ENCODE peak calls at places on chromosomes 1 and 21, in eight cellular contexts. One of them, this sample, is unnamed.

GRCh38 chr1:206851611-206852010 is 13.8 kb upstream of the IL20 start:
- DNase-seq in adipocyte: peak
- DNase-seq in fibroblast of lung: peak
- DNase-seq in GM12865: no peak
- DNase-seq in choroid plexus epithelial cell: peak
- DNase-seq in dorsolateral prefrontal cortex: no peak
- DNase-seq in HFF-Myc: no peak
- DNase-seq in CD8-positive, alpha-beta memory T cell: no peak
- DNase-seq in this sample: no peak

GRCh38 chr1:161930064-161930463 is 93.6 kb downstream of the OLFML2B start:
- DNase-seq in adipocyte: peak
- DNase-seq in fibroblast of lung: peak
- DNase-seq in GM12865: no peak
- DNase-seq in choroid plexus epithelial cell: peak
- DNase-seq in dorsolateral prefrontal cortex: no peak
- DNase-seq in HFF-Myc: no peak
- DNase-seq in CD8-positive, alpha-beta memory T cell: no peak
- DNase-seq in this sample: no peak

GRCh38 chr1:5125208-5125607 is 470.8 kb downstream of the AJAP1 start:
- DNase-seq in adipocyte: no peak
- DNase-seq in fibroblast of lung: no peak
- DNase-seq in GM12865: peak
- DNase-seq in choroid plexus epithelial cell: no peak
- DNase-seq in dorsolateral prefrontal cortex: no peak
- DNase-seq in HFF-Myc: no peak
- DNase-seq in CD8-positive, alpha-beta memory T cell: no peak
- DNase-seq in this sample: no peak

GRCh38 chr1:241950390-241950789 is 7.2 kb upstream of the BECN2 start:
- DNase-seq in adipocyte: peak
- DNase-seq in fibroblast of lung: peak
- DNase-seq in GM12865: no peak
- DNase-seq in choroid plexus epithelial cell: no peak
- DNase-seq in dorsolateral prefrontal cortex: no peak
- DNase-seq in HFF-Myc: peak
- DNase-seq in CD8-positive, alpha-beta memory T cell: no peak
- DNase-seq in this sample: no peak

GRCh38 chr1:37186246-37186756 is 152.0 kb upstream of the GRIK3 start:
- DNase-seq in adipocyte: no peak
- DNase-seq in fibroblast of lung: no peak
- DNase-seq in GM12865: no peak
- DNase-seq in choroid plexus epithelial cell: no peak
- DNase-seq in dorsolateral prefrontal cortex: no peak
- DNase-seq in HFF-Myc: no peak
- DNase-seq in CD8-positive, alpha-beta memory T cell: no peak
- DNase-seq in this sample: no peak

GRCh38 chr1:41482906-41483895 is 1.3 kb downstream of the EDN2 start:
- DNase-seq in adipocyte: no peak
- DNase-seq in fibroblast of lung: no peak
- DNase-seq in GM12865: no peak
- DNase-seq in choroid plexus epithelial cell: no peak
- DNase-seq in dorsolateral prefrontal cortex: no peak
- DNase-seq in HFF-Myc: peak
- DNase-seq in CD8-positive, alpha-beta memory T cell: no peak
- DNase-seq in this sample: no peak

GRCh38 chr1:94617139-94617805 is 75.7 kb upstream of the F3 start:
- DNase-seq in adipocyte: no peak
- DNase-seq in fibroblast of lung: peak
- DNase-seq in GM12865: no peak
- DNase-seq in choroid plexus epithelial cell: peak
- DNase-seq in dorsolateral prefrontal cortex: no peak
- DNase-seq in HFF-Myc: peak
- DNase-seq in CD8-positive, alpha-beta memory T cell: no peak
- DNase-seq in this sample: no peak

GRCh38 chr1:235613617-235614016 is 36.0 kb downstream of the GNG4 start:
- DNase-seq in adipocyte: no peak
- DNase-seq in fibroblast of lung: no peak
- DNase-seq in GM12865: no peak
- DNase-seq in choroid plexus epithelial cell: no peak
- DNase-seq in dorsolateral prefrontal cortex: no peak
- DNase-seq in HFF-Myc: no peak
- DNase-seq in CD8-positive, alpha-beta memory T cell: no peak
- DNase-seq in this sample: no peak

GRCh38 chr21:38486221-38486620 is 12.1 kb downstream of the ERG start:
- DNase-seq in adipocyte: peak
- DNase-seq in fibroblast of lung: peak
- DNase-seq in GM12865: no peak
- DNase-seq in choroid plexus epithelial cell: peak
- DNase-seq in dorsolateral prefrontal cortex: no peak
- DNase-seq in HFF-Myc: no peak
- DNase-seq in CD8-positive, alpha-beta memory T cell: no peak
- DNase-seq in this sample: no peak

GRCh38 chr1:117067528-117068370 is 7.6 kb downstream of the TTF2 start:
- DNase-seq in adipocyte: peak
- DNase-seq in fibroblast of lung: peak
- DNase-seq in GM12865: peak
- DNase-seq in choroid plexus epithelial cell: peak
- DNase-seq in dorsolateral prefrontal cortex: peak
- DNase-seq in HFF-Myc: peak
- DNase-seq in CD8-positive, alpha-beta memory T cell: peak
- DNase-seq in this sample: no peak

DNA sequence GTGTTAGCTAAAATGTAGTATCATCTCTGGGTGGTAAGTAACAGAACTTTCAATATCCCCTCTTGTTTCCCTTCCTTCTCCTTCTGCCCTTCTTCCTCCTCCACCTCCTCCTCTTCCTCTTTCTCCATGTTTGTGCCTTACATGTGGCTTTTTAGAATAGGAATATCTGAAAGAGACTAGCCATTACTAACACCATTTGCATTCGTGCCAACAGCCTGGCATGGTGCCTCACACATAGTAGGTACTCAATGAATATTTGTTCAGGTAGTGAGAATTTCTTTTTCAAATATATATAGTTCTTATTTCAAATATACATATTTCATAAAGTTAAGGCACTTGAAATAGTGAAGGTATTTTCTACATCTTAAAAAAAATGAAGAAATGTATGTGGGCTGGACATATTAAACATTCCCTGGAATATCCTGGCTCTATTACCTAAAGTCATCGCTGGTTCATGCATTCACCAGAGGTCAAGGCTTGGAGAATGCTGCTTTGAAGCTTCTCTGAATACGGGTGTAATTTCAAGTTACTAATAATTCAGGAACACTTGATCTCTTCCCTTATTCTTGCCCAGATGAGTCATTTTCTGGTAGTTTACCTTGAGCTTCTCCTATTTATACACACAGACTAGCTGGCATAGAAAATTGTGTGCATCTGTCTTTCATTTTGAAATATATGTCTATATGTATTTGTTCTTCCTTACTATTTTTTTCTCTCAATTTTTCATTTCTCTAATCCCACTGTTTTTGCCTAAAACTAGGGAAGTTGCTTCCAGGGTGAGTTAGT is 319.4 kb downstream of the TGFB2 start:
- DNase-seq in adipocyte: peak
- DNase-seq in fibroblast of lung: peak
- DNase-seq in GM12865: no peak
- DNase-seq in choroid plexus epithelial cell: peak
- DNase-seq in dorsolateral prefrontal cortex: no peak
- DNase-seq in HFF-Myc: no peak
- DNase-seq in CD8-positive, alpha-beta memory T cell: no peak
- DNase-seq in this sample: no peak
- H3K4me3 ChIP-seq in adipocyte: peak
- H3K4me3 ChIP-seq in fibroblast of lung: no peak
- H3K4me3 ChIP-seq in GM12865: no peak
- H3K4me3 ChIP-seq in choroid plexus epithelial cell: no peak
- H3K4me3 ChIP-seq in dorsolateral prefrontal cortex: no peak
- H3K4me3 ChIP-seq in HFF-Myc: no peak
- H3K4me3 ChIP-seq in CD8-positive, alpha-beta memory T cell: no peak
- H3K4me3 ChIP-seq in this sample: no peak

GRCh38 chr1:151326619-151327222 is 495 bp downstream of the PI4KB start:
- DNase-seq in adipocyte: peak
- DNase-seq in fibroblast of lung: peak
- DNase-seq in GM12865: peak
- DNase-seq in choroid plexus epithelial cell: peak
- DNase-seq in dorsolateral prefrontal cortex: peak
- DNase-seq in HFF-Myc: no peak
- DNase-seq in CD8-positive, alpha-beta memory T cell: peak
- DNase-seq in this sample: no peak

GRCh38 chr1:151325646-151326429 is 1.4 kb downstream of the PI4KB start:
- DNase-seq in adipocyte: peak
- DNase-seq in fibroblast of lung: peak
- DNase-seq in GM12865: peak
- DNase-seq in choroid plexus epithelial cell: peak
- DNase-seq in dorsolateral prefrontal cortex: no peak
- DNase-seq in HFF-Myc: no peak
- DNase-seq in CD8-positive, alpha-beta memory T cell: no peak
- DNase-seq in this sample: no peak

GRCh38 chr1:151325231-151325630 is 2.0 kb downstream of the PI4KB start:
- DNase-seq in adipocyte: no peak
- DNase-seq in fibroblast of lung: peak
- DNase-seq in GM12865: no peak
- DNase-seq in choroid plexus epithelial cell: no peak
- DNase-seq in dorsolateral prefrontal cortex: no peak
- DNase-seq in HFF-Myc: no peak
- DNase-seq in CD8-positive, alpha-beta memory T cell: no peak
- DNase-seq in this sample: no peak

GRCh38 chr1:151327903-151328674 is 873 bp upstream of the PI4KB start:
- DNase-seq in adipocyte: no peak
- DNase-seq in fibroblast of lung: no peak
- DNase-seq in GM12865: no peak
- DNase-seq in choroid plexus epithelial cell: no peak
- DNase-seq in dorsolateral prefrontal cortex: peak
- DNase-seq in HFF-Myc: no peak
- DNase-seq in CD8-positive, alpha-beta memory T cell: no peak
- DNase-seq in this sample: no peak

GRCh38 chr1:151327223-151327902 is at the start of gene PI4KB:
- DNase-seq in adipocyte: peak
- DNase-seq in fibroblast of lung: peak
- DNase-seq in GM12865: peak
- DNase-seq in choroid plexus epithelial cell: peak
- DNase-seq in dorsolateral prefrontal cortex: peak
- DNase-seq in HFF-Myc: peak
- DNase-seq in CD8-positive, alpha-beta memory T cell: peak
- DNase-seq in this sample: peak
- H3K4me3 ChIP-seq in adipocyte: peak
- H3K4me3 ChIP-seq in fibroblast of lung: peak
- H3K4me3 ChIP-seq in GM12865: peak
- H3K4me3 ChIP-seq in choroid plexus epithelial cell: peak
- H3K4me3 ChIP-seq in dorsolateral prefrontal cortex: peak
- H3K4me3 ChIP-seq in HFF-Myc: peak
- H3K4me3 ChIP-seq in CD8-positive, alpha-beta memory T cell: peak
- H3K4me3 ChIP-seq in this sample: peak

GRCh38 chr21:44285102-44285501 is 574 bp upstream of the AIRE start:
- DNase-seq in adipocyte: no peak
- DNase-seq in fibroblast of lung: no peak
- DNase-seq in GM12865: no peak
- DNase-seq in choroid plexus epithelial cell: no peak
- DNase-seq in dorsolateral prefrontal cortex: no peak
- DNase-seq in HFF-Myc: no peak
- DNase-seq in CD8-positive, alpha-beta memory T cell: no peak
- DNase-seq in this sample: no peak

GRCh38 chr21:44283953-44284352 is 1.7 kb upstream of the AIRE start:
- DNase-seq in adipocyte: no peak
- DNase-seq in fibroblast of lung: no peak
- DNase-seq in GM12865: no peak
- DNase-seq in choroid plexus epithelial cell: no peak
- DNase-seq in dorsolateral prefrontal cortex: no peak
- DNase-seq in HFF-Myc: no peak
- DNase-seq in CD8-positive, alpha-beta memory T cell: no peak
- DNase-seq in this sample: no peak

GRCh38 chr21:44286716-44287632 is 1.3 kb downstream of the AIRE start:
- DNase-seq in adipocyte: no peak
- DNase-seq in fibroblast of lung: no peak
- DNase-seq in GM12865: no peak
- DNase-seq in choroid plexus epithelial cell: no peak
- DNase-seq in dorsolateral prefrontal cortex: no peak
- DNase-seq in HFF-Myc: no peak
- DNase-seq in CD8-positive, alpha-beta memory T cell: no peak
- DNase-seq in this sample: no peak

GRCh38 chr21:44285547-44285992 is at the start of gene AIRE:
- DNase-seq in adipocyte: peak
- DNase-seq in fibroblast of lung: no peak
- DNase-seq in GM12865: no peak
- DNase-seq in choroid plexus epithelial cell: no peak
- DNase-seq in dorsolateral prefrontal cortex: no peak
- DNase-seq in HFF-Myc: no peak
- DNase-seq in CD8-positive, alpha-beta memory T cell: no peak
- DNase-seq in this sample: no peak

DNA sequence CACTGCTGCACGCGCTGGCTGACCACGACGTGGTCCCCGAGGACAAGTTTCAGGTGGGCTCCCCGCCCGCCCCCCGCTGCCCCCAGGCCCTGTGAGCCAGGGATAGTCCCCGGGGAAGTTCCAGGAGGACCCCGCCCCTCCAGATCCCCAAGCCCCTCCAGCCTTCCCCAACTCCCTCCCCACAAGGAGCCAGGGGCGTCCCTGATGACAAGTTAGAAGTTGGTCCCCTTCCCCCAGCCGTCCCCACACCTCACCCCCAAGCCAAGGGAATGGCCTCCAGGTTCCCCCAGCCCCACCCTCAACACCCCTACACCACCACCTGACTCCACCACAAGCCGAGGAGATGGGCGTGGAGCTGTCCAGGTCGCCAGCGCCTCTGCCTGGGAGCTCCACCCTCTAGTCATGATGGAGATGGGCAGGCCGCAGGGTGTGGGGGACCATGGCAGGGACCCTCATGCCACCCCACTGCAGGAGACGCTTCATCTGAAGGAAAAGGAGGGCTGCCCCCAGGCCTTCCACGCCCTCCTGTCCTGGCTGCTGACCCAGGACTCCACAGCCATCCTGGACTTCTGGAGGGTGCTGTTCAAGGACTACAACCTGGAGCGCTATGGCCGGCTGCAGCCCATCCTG is 525 bp downstream of the AIRE start:
- DNase-seq in adipocyte: no peak
- DNase-seq in fibroblast of lung: no peak
- DNase-seq in GM12865: no peak
- DNase-seq in choroid plexus epithelial cell: no peak
- DNase-seq in dorsolateral prefrontal cortex: no peak
- DNase-seq in HFF-Myc: no peak
- DNase-seq in CD8-positive, alpha-beta memory T cell: no peak
- DNase-seq in this sample: no peak
- H3K4me3 ChIP-seq in adipocyte: no peak
- H3K4me3 ChIP-seq in fibroblast of lung: no peak
- H3K4me3 ChIP-seq in GM12865: no peak
- H3K4me3 ChIP-seq in choroid plexus epithelial cell: no peak
- H3K4me3 ChIP-seq in dorsolateral prefrontal cortex: peak
- H3K4me3 ChIP-seq in HFF-Myc: no peak
- H3K4me3 ChIP-seq in CD8-positive, alpha-beta memory T cell: no peak
- H3K4me3 ChIP-seq in this sample: no peak

DNA sequence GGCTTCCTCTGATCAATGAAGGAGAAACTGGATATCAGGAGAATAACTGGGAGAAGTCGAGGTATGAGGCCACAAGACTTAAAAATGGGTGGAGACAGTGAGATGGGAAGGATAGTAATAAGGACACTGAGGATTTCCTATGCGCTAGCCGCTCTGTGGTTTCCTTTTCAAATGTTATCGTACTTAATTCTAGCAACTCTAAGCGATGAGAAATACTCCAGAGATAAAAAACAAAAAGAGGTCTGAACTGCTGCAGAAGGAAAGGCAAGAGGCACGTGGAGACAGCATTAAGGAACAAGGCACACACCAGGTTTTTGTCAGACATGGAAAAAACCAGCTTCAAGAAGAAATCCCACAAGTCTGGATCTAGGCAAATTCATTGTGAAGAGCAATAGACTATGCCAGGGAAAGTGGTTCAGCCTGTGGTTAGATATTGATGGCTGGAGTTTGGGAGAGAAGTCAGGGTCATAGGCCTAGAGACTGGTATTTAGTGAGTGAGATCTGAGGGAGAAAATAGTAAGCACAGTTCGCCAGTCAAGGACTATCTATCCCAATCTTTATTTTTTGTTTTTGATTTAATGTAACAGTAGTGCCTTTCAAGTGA is 5.3 kb downstream of the CLCA2 start:
- DNase-seq in adipocyte: peak
- DNase-seq in fibroblast of lung: peak
- DNase-seq in GM12865: no peak
- DNase-seq in choroid plexus epithelial cell: peak
- DNase-seq in dorsolateral prefrontal cortex: no peak
- DNase-seq in HFF-Myc: no peak
- DNase-seq in CD8-positive, alpha-beta memory T cell: no peak
- DNase-seq in this sample: no peak
- H3K4me3 ChIP-seq in adipocyte: no peak
- H3K4me3 ChIP-seq in fibroblast of lung: no peak
- H3K4me3 ChIP-seq in GM12865: no peak
- H3K4me3 ChIP-seq in choroid plexus epithelial cell: no peak
- H3K4me3 ChIP-seq in dorsolateral prefrontal cortex: no peak
- H3K4me3 ChIP-seq in HFF-Myc: no peak
- H3K4me3 ChIP-seq in CD8-positive, alpha-beta memory T cell: no peak
- H3K4me3 ChIP-seq in this sample: no peak